ENCODE peak calls at places on chromosome 1, in eight cellular contexts. A, O, R, L, Z, N, X and T are unnamed samples.

GRCh38 chr1:160708118-160708517 is 3.5 kb downstream of the CD48 start:
- DNase-seq in Z (no peak), X (no peak), R (no peak), O (no peak), N (no peak), A (no peak), L (no peak), T (no peak)

GRCh38 chr1:152479792-152480595 is 30.6 kb upstream of the LCE5A start:
- DNase-seq in L (peak; percentile 58), N (peak; percentile 12), O (no peak), Z (peak; percentile 42), X (no peak), R (no peak), A (peak; percentile 54), T (peak; percentile 63)

GRCh38 chr1:147721711-147722110 is 38.7 kb downstream of the GJA5 start:
- DNase-seq in R (no peak), O (no peak), N (no peak), A (no peak), L (no peak), Z (no peak), X (no peak), T (no peak)

GRCh38 chr1:4006676-4007374 is 106.8 kb upstream of the C1orf174 start:
- DNase-seq in X (no peak), Z (no peak), L (no peak), O (no peak), A (no peak), R (no peak), N (no peak), T (no peak)

GRCh38 chr1:32377541-32378220 is 15.3 kb downstream of the TSSK3 start:
- DNase-seq in L (no peak), R (no peak), N (no peak), A (no peak), Z (no peak), O (no peak), X (no peak), T (no peak)

GRCh38 chr1:39737546-39738169 is 1.0 kb upstream of the PPIE start:
- DNase-seq in R (no peak), Z (no peak), A (no peak), O (no peak), N (no peak), L (no peak), X (peak; percentile 88), T (no peak)

GRCh38 chr1:67618285-67619018 is 66.5 kb upstream of the GADD45A start:
- DNase-seq in X (peak; percentile 78), N (no peak), Z (peak; percentile 66), O (no peak), L (no peak), A (peak; percentile 62), R (no peak), T (no peak)

GRCh38 chr1:42266253-42267135 is 68.5 kb downstream of the FOXJ3 start:
- DNase-seq in N (no peak), O (no peak), L (no peak), X (no peak), Z (no peak), R (no peak), A (no peak), T (no peak)

GRCh38 chr1:227558807-227559186 is 4.6 kb upstream of the ZNF678 start:
- DNase-seq in N (no peak), A (no peak), Z (no peak), X (no peak), O (no peak), R (no peak), L (no peak), T (no peak)

GRCh38 chr1:208238710-208239517 is 5.3 kb downstream of the PLXNA2 start:
- DNase-seq in O (no peak), X (no peak), L (no peak), Z (no peak), N (peak; percentile 51), A (no peak), R (peak; percentile 49), T (peak; percentile 7)

GRCh38 chr1:201602413-201603265 is 63.7 kb downstream of the NAV1 start:
- DNase-seq in L (no peak), O (no peak), Z (peak; percentile 39), A (no peak), X (peak; percentile 91), N (no peak), R (no peak), T (no peak)

GRCh38 chr1:94745742-94746141 is 74.4 kb upstream of the SLC44A3 start:
- DNase-seq in O (no peak), A (no peak), N (no peak), L (no peak), X (no peak), R (no peak), Z (no peak), T (no peak)

GRCh38 chr1:2274231-2274967 is 46.3 kb downstream of the SKI start:
- DNase-seq in X (no peak), L (no peak), Z (peak; percentile 26), R (no peak), A (no peak), O (no peak), N (no peak), T (no peak)

GRCh38 chr1:5664906-5665875 is 327.0 kb downstream of the NPHP4 start:
- DNase-seq in N (no peak), Z (no peak), A (no peak), O (no peak), X (no peak), L (no peak), R (no peak), T (no peak)

GRCh38 chr1:197066277-197066676 is 783 bp downstream of the F13B start:
- DNase-seq in N (no peak), Z (no peak), R (no peak), A (no peak), X (no peak), L (no peak), O (no peak), T (no peak)

GRCh38 chr1:172997941-172998361 is 52.8 kb downstream of the TNFSF18 start:
- DNase-seq in N (no peak), R (no peak), X (no peak), Z (no peak), A (no peak), O (no peak), L (no peak), T (no peak)

GRCh38 chr1:42953182-42954180 is 5.2 kb downstream of the SLC2A1 start:
- DNase-seq in Z (no peak), A (no peak), O (no peak), R (no peak), X (no peak), N (no peak), L (no peak), T (no peak)

GRCh38 chr1:209434066-209434465 is 149.4 kb upstream of the CAMK1G start:
- DNase-seq in N (no peak), Z (no peak), A (no peak), R (no peak), X (no peak), L (no peak), O (no peak), T (no peak)

GRCh38 chr1:65048325-65048724 is 82.0 kb upstream of the JAK1 start:
- DNase-seq in N (no peak), Z (no peak), L (no peak), R (no peak), O (no peak), A (no peak), X (no peak), T (no peak)

GRCh38 chr1:162230096-162230495 is 146.6 kb downstream of the SPATA46 start:
- DNase-seq in N (peak; percentile 57), R (peak; percentile 38), O (no peak), X (no peak), A (no peak), L (no peak), Z (peak; percentile 15), T (peak; percentile 24)

GRCh38 chr1:20009212-20009611 is 29.8 kb upstream of the PLA2G2A start:
- DNase-seq in Z (no peak), A (no peak), N (no peak), X (no peak), O (no peak), R (no peak), L (no peak), T (no peak)

GRCh38 chr1:143718021-143718420 is 253.8 kb downstream of the FAM72C start:
- DNase-seq in O (no peak), L (no peak), A (no peak), N (no peak), X (no peak), R (no peak), Z (no peak), T (no peak)

GRCh38 chr1:95169544-95169943 is 52.4 kb downstream of the TLCD4 start:
- DNase-seq in R (no peak), L (no peak), N (no peak), Z (no peak), O (no peak), X (no peak), A (no peak), T (peak; percentile 37)